ENCODE peak calls at places on chromosome 9, in six cellular contexts. N is NT2/D1, O is right cardiac atrium, T is transverse colon, C is aorta, H is A549. X is an unnamed sample.

GRCh38 chr9:38371495-38371894 is 21.0 kb upstream of the ALDH1B1 start:
- DNase-seq in T (peak; percentile 58), H (peak; percentile 71), O (no peak), N (no peak), C (no peak), X (no peak)

GRCh38 chr9:87119328-87119881 is 172.1 kb upstream of the GAS1 start:
- DNase-seq in H (no peak), T (peak; percentile 17), O (peak; percentile 17), C (no peak), N (no peak), X (peak; percentile 42)

GRCh38 chr9:37002413-37003217 is 31.5 kb downstream of the PAX5 start:
- DNase-seq in C (peak; percentile 70), N (no peak), H (no peak), T (no peak), O (no peak), X (no peak)

GRCh38 chr9:83956288-83957028 is 23.6 kb downstream of the HNRNPK start:
- DNase-seq in N (no peak), H (peak; percentile 82), T (peak; percentile 91), O (peak; percentile 83), C (peak; percentile 93), X (peak; percentile 85)

GRCh38 chr9:34139477-34140146 is 13.1 kb upstream of the DCAF12 start:
- DNase-seq in O (peak; percentile 69), H (peak; percentile 70), N (no peak), C (no peak), T (peak; percentile 16), X (peak; percentile 65)

GRCh38 chr9:130630506-130631330 is 33.7 kb upstream of the PRDM12 start:
- DNase-seq in H (no peak), T (no peak), N (no peak), C (no peak), O (peak; percentile 45), X (no peak)

GRCh38 chr9:95803197-95803596 is 72.3 kb upstream of the ERCC6L2 start:
- DNase-seq in C (no peak), N (no peak), T (no peak), H (no peak), O (no peak), X (no peak)

GRCh38 chr9:26054600-26055516 is 376.6 kb upstream of the TUSC1 start:
- DNase-seq in H (no peak), O (no peak), N (no peak), C (no peak), T (no peak), X (no peak)

GRCh38 chr9:135647897-135648296 is 8.6 kb upstream of the GLT6D1 start:
- DNase-seq in N (no peak), O (no peak), T (no peak), C (no peak), H (no peak), X (no peak)
- H3K9me3 ChIP-seq in N (peaks cover 96% of the 10 kb centered on the region), O (peaks cover 16% of the 10 kb centered on the region), T (peaks cover 37% of the 10 kb centered on the region), C (peaks cover 15% of the 10 kb centered on the region), H (peaks cover 79% of the 10 kb centered on the region), X (peaks cover 23% of the 10 kb centered on the region)

DNA sequence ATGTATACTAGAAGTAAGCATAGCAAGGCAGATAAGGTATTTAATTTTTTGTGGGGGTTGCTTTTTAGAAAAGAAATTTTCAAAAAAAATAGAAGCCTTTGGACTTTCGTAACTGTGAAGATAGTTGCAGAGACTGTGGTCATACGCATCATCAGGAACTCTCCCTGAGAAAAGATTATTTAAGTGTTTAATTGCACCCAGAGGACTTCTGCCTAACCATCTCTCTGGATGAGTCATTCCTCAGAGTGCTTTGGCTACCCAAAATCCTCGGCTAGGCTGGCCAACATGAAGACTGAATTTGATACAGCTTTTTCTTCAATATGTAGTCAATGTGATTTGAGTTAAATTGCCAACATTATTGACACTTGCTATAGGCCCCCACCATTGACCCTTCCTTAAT is 296.4 kb downstream of the TLR4 start:
- DNase-seq in N (no peak), T (no peak), O (no peak), H (no peak), C (no peak), X (no peak)
- H3K9me3 ChIP-seq in N (no peaks in the 10 kb centered on the region), T (no peaks in the 10 kb centered on the region), O (no peaks in the 10 kb centered on the region), H (no peaks in the 10 kb centered on the region), C (no peaks in the 10 kb centered on the region), X (no peaks in the 10 kb centered on the region)

GRCh38 chr9:132293145-132293721 is 61.6 kb downstream of the SETX start:
- DNase-seq in T (no peak), N (no peak), H (no peak), O (no peak), C (no peak), X (no peak)

GRCh38 chr9:132295181-132295580 is 59.6 kb downstream of the SETX start:
- DNase-seq in N (no peak), H (no peak), T (no peak), C (no peak), O (no peak), X (no peak)
- H3K9me3 ChIP-seq in N (no peaks in the 10 kb centered on the region), H (no peaks in the 10 kb centered on the region), T (no peaks in the 10 kb centered on the region), C (no peaks in the 10 kb centered on the region), O (no peaks in the 10 kb centered on the region), X (no peaks in the 10 kb centered on the region)

DNA sequence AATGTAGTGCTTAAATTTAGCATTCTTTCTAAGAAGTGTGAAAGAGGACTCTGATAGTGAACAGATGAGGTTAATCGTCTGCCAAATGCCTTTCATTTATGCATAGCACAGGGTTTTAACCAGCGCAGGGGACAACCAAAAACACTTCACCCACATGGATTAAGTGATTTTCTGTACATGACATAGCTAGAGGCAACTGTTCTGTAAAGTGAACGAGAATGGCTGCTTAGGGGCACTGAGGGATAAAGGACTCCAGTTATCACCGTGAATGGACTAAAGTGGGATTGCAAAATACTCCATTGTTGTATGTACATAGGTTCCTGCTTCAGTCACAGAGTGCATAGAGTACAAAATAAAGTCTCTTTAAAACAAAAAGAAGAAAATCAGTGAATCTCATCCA is 456.9 kb downstream of the DMAC1 start:
- DNase-seq in H (no peak), C (no peak), N (no peak), T (no peak), O (no peak), X (no peak)
- H3K9me3 ChIP-seq in H (no peaks in the 10 kb centered on the region), C (no peaks in the 10 kb centered on the region), N (no peaks in the 10 kb centered on the region), T (no peaks in the 10 kb centered on the region), O (no peaks in the 10 kb centered on the region), X (no peaks in the 10 kb centered on the region)

GRCh38 chr9:118473527-118473926 is 769.3 kb downstream of the TLR4 start:
- DNase-seq in H (no peak), O (no peak), N (peak; percentile 70), C (no peak), T (no peak), X (no peak)
- H3K9me3 ChIP-seq in H (no peaks in the 10 kb centered on the region), O (no peaks in the 10 kb centered on the region), N (no peaks in the 10 kb centered on the region), C (no peaks in the 10 kb centered on the region), T (no peaks in the 10 kb centered on the region), X (no peaks in the 10 kb centered on the region)

DNA sequence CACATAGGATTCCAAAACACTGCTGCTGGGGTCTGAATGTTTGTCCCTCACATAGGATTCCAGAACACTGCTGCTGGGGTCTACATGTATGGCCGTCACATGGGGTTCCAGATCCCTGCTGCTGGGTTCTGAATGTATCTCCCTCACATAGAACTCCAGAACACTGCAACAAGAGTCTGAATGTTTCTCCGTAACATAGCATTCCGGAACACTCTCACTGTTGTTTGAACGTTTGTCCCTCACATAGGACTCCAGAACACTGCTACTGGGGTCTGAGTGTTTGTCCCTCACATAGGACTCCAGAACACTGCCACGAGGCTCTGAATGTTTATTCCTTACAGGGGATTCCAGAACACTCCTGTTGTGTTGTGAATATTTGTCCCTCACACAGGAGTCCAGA is 216.8 kb downstream of the FOXD4L6 start:
- DNase-seq in O (no peak), T (no peak), C (no peak), N (no peak), H (no peak), X (no peak)
- H3K9me3 ChIP-seq in O (peaks cover 19% of the 10 kb centered on the region), T (peaks cover 99% of the 10 kb centered on the region), C (peaks cover 61% of the 10 kb centered on the region), N (peaks cover 69% of the 10 kb centered on the region), H (peaks cover 91% of the 10 kb centered on the region), X (peaks cover 89% of the 10 kb centered on the region)

DNA sequence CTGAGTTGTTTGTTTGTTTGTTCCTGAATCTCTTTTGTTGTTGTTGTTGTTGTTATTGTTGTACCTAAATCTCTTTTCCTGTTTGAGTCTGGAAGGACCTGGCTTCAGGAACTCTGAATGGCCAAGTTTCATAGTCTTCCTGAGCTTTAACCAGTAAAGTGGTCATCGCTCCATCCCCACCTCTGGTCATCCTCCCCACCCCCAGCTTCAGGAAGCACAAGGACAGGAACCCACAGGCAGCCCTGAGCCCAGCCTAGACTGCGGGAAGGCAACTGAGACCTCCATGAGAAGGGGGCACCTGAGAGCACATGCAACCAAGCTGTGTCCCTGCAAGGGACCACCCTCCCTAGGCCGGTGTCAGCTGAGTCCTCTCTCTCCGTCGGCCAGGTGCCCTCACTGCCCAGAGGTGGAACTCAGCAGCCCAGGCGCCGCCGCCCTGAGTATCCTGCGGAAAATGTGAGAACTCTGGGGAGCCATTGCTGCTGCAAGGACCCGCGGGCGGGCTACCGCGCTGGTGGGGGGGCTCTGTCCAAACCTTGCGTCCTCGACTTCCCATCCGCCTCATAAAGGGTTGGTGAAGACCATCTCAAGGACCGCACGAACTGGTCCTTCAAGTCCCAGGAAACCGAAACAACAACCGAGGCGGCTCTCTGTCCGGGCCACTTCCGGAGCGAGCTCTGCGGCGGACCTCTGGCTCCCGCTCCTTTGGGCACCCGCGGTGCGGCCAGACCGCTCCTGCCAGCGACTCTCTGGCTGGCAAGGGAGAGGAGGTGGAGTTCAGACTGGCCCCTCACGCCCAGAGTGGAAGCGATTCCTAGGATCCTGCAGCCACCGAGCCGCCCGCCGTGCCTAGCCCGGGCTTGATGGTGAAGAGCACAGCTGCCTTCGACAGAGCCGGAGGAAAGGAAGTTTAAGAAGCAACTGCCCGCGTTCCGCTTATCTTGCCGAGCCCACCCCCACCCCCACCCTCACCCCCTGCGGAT is 4.2 kb downstream of the BARX1 start:
- DNase-seq in C (no peak), T (peak; percentile 36), N (no peak), H (no peak), O (no peak), X (peak; percentile 40)
- H3K9me3 ChIP-seq in C (peaks cover 1% of the 10 kb centered on the region), T (no peaks in the 10 kb centered on the region), N (no peaks in the 10 kb centered on the region), H (no peaks in the 10 kb centered on the region), O (no peaks in the 10 kb centered on the region), X (no peaks in the 10 kb centered on the region)

DNA sequence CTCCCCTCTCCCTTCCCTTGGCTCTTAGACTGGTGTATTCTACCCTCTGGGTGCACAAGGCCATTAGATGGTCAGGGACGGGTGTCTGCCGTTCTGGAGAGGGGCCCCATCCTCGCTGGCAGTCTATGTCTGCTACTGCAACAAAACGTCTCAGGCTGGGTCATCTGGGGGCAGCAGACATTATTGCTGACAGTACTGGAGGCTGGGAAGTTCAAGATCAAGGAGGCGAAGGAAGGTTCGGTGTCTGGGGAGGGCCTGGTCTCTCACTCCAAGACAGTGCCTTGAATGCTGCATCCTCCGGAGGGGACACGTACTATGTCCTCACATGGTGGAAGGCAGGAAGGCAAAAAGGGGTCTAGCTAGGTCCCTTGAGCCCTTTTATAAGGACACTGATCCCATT is 93.4 kb upstream of the COL5A1 start:
- DNase-seq in T (no peak), O (no peak), C (peak; percentile 51), H (no peak), N (no peak), X (no peak)
- H3K9me3 ChIP-seq in T (no peaks in the 10 kb centered on the region), O (no peaks in the 10 kb centered on the region), C (no peaks in the 10 kb centered on the region), H (no peaks in the 10 kb centered on the region), N (peaks cover 7% of the 10 kb centered on the region), X (no peaks in the 10 kb centered on the region)

GRCh38 chr9:122307925-122308324 is 43.2 kb downstream of the MRRF start:
- DNase-seq in N (no peak), O (peak; percentile 29), T (no peak), C (no peak), H (no peak), X (no peak)

GRCh38 chr9:122307036-122307435 is 42.4 kb downstream of the MRRF start:
- DNase-seq in O (peak; percentile 29), T (no peak), C (no peak), N (peak; percentile 18), H (no peak), X (no peak)

GRCh38 chr9:122297512-122297911 is 32.8 kb downstream of the MRRF start:
- DNase-seq in O (no peak), C (no peak), T (no peak), N (no peak), H (no peak), X (no peak)

GRCh38 chr9:122302541-122302940 is 37.9 kb downstream of the MRRF start:
- DNase-seq in T (no peak), N (no peak), H (no peak), C (no peak), O (no peak), X (no peak)
- H3K9me3 ChIP-seq in T (no peaks in the 10 kb centered on the region), N (no peaks in the 10 kb centered on the region), H (no peaks in the 10 kb centered on the region), C (no peaks in the 10 kb centered on the region), O (no peaks in the 10 kb centered on the region), X (no peaks in the 10 kb centered on the region)